ENCODE peak calls at places on chromosomes 11 and 22, in eight cellular contexts. Z is adrenal gland, Y is BE2C, P is AG10803, H is neural progenitor cell, R is foreskin fibroblast, X is left ventricle myocardium inferior, G is transverse colon. V is an unnamed sample.

GRCh38 chr11:45275823-45276222 is 10.3 kb downstream of the SYT13 start:
- DNase-seq in Z (no peak), Y (no peak), P (peak), H (no peak), R (peak), X (no peak), G (no peak), V (peak)

GRCh38 chr22:39471421-39472141 is 14.8 kb downstream of the MGAT3 start:
- DNase-seq in Z (no peak), Y (no peak), P (peak), H (peak), R (no peak), X (no peak), G (peak), V (peak)

GRCh38 chr22:17871726-17872458 is 97.6 kb upstream of the BID start:
- DNase-seq in Z (no peak), Y (no peak), P (no peak), H (no peak), R (no peak), X (peak), G (no peak), V (no peak)

GRCh38 chr11:624705-625635 is at the start of gene CDHR5:
- DNase-seq in Z (peak), Y (no peak), P (no peak), H (no peak), R (no peak), X (no peak), G (peak), V (no peak)

GRCh38 chr22:30564766-30565118 is 9.7 kb downstream of the GAL3ST1 start:
- DNase-seq in Z (no peak), Y (no peak), P (no peak), H (no peak), R (no peak), X (no peak), G (no peak), V (no peak)

GRCh38 chr11:61698173-61698965 is 18.2 kb downstream of the DAGLA start:
- DNase-seq in Z (no peak), Y (no peak), P (peak), H (no peak), R (no peak), X (no peak), G (no peak), V (no peak)

GRCh38 chr22:29751139-29751538 is 15.7 kb downstream of the ZMAT5 start:
- DNase-seq in Z (no peak), Y (no peak), P (no peak), H (no peak), R (no peak), X (no peak), G (no peak), V (peak)

GRCh38 chr22:23184764-23185113 is 4.4 kb downstream of the BCR start:
- DNase-seq in Z (no peak), Y (no peak), P (no peak), H (no peak), R (no peak), X (no peak), G (no peak), V (no peak)

GRCh38 chr11:125175896-125176575 is 11.5 kb downstream of the PKNOX2 start:
- DNase-seq in Z (no peak), Y (no peak), P (no peak), H (no peak), R (no peak), X (no peak), G (no peak), V (no peak)

GRCh38 chr11:122189259-122189658 is 73.2 kb upstream of the BLID start:
- DNase-seq in Z (no peak), Y (no peak), P (peak), H (no peak), R (peak), X (no peak), G (no peak), V (peak)

GRCh38 chr11:19895776-19896175 is 183.1 kb downstream of the NAV2 start:
- DNase-seq in Z (no peak), Y (no peak), P (no peak), H (no peak), R (no peak), X (no peak), G (no peak), V (peak)

GRCh38 chr11:19220903-19221682 is 19.3 kb upstream of the CSRP3 start:
- DNase-seq in Z (no peak), Y (no peak), P (peak), H (no peak), R (no peak), X (no peak), G (no peak), V (no peak)

GRCh38 chr11:115303929-115304328 is 200.3 kb downstream of the CADM1 start:
- DNase-seq in Z (no peak), Y (no peak), P (no peak), H (no peak), R (no peak), X (no peak), G (no peak), V (no peak)

GRCh38 chr11:111469200-111469599 is 43.0 kb downstream of the BTG4 start:
- DNase-seq in Z (no peak), Y (no peak), P (peak), H (no peak), R (peak), X (no peak), G (no peak), V (no peak)

GRCh38 chr11:18720811-18721575 is 5.0 kb downstream of the IGSF22 start:
- DNase-seq in Z (peak), Y (peak), P (peak), H (peak), R (peak), X (peak), G (peak), V (peak)

GRCh38 chr11:16223558-16223957 is 132.8 kb downstream of the SOX6 start:
- DNase-seq in Z (no peak), Y (no peak), P (no peak), H (no peak), R (no peak), X (no peak), G (no peak), V (no peak)

GRCh38 chr11:75796091-75796435 is 18.9 kb upstream of the UVRAG start:
- DNase-seq in Z (no peak), Y (no peak), P (no peak), H (no peak), R (no peak), X (no peak), G (no peak), V (no peak)

GRCh38 chr11:27705873-27706820 is 5.9 kb upstream of the BDNF start:
- DNase-seq in Z (no peak), Y (no peak), P (peak), H (peak), R (no peak), X (no peak), G (no peak), V (peak)

GRCh38 chr11:9158898-9159391 is 67.5 kb upstream of the SCUBE2 start:
- DNase-seq in Z (no peak), Y (no peak), P (peak), H (no peak), R (peak), X (no peak), G (no peak), V (peak)

GRCh38 chr11:14974723-14975587 is 2.8 kb upstream of the CALCA start:
- DNase-seq in Z (no peak), Y (peak), P (peak), H (peak), R (no peak), X (peak), G (peak), V (peak)

GRCh38 chr11:3954448-3955298 is 99.2 kb downstream of the STIM1 start:
- DNase-seq in Z (no peak), Y (no peak), P (no peak), H (no peak), R (no peak), X (no peak), G (no peak), V (peak)

GRCh38 chr11:119730347-119730613 is 1.3 kb upstream of the NECTIN1 start:
- DNase-seq in Z (no peak), Y (no peak), P (no peak), H (no peak), R (no peak), X (no peak), G (no peak), V (no peak)

GRCh38 chr11:119730789-119731386 is 1.9 kb upstream of the NECTIN1 start:
- DNase-seq in Z (no peak), Y (no peak), P (no peak), H (no peak), R (no peak), X (no peak), G (no peak), V (no peak)

GRCh38 chr11:119728226-119728626 is 774 bp downstream of the NECTIN1 start:
- DNase-seq in Z (no peak), Y (no peak), P (no peak), H (peak), R (peak), X (no peak), G (peak), V (no peak)

GRCh38 chr11:119728651-119729580 is at the start of gene NECTIN1:
- DNase-seq in Z (peak), Y (peak), P (peak), H (peak), R (peak), X (peak), G (peak), V (peak)

DNA sequence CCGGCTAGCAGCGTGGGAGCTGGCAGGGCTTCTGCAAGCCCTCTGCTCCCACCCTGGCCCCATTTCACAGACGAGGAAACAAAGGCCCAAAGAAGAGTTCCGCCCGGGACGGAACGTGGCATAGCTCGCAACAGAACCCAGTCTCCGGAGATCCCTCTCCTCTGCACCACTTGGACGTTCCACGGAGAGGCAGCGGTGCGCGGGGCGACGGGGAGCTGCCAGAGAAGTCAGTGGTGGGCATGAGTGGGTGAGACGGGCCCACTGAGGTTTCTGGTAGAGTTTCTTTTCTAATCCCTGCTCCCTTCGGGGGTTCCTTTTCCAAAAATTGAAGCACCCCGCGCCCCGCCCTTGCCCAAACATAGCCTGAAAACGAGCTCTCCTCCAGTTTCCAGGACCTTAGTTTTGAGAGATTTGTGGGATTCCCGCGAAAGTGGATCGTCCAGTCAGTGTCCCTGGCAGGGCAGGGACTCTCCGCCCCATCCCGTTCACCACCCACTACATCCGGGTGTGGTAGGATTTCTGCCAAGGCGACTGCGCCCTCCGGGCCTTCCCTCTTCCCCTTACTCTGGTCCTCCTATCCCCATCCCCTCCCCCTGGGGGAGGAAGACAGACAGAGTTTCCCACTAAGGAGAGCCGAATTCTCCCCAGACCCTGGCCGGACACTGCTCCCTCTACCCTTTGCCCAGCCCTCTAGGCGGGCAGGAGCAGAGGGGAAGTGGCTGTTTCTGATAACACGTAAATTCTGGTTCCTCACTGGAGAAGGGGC is 764 bp upstream of the NECTIN1 start:
- DNase-seq in Z (peak), Y (peak), P (peak), H (peak), R (peak), X (peak), G (peak), V (peak)
- TF ChIP-seq CTCF in Z (peak), Y (no peak), P (no peak), H (no peak), R (no peak), X (peak), G (peak), V (no peak)

DNA sequence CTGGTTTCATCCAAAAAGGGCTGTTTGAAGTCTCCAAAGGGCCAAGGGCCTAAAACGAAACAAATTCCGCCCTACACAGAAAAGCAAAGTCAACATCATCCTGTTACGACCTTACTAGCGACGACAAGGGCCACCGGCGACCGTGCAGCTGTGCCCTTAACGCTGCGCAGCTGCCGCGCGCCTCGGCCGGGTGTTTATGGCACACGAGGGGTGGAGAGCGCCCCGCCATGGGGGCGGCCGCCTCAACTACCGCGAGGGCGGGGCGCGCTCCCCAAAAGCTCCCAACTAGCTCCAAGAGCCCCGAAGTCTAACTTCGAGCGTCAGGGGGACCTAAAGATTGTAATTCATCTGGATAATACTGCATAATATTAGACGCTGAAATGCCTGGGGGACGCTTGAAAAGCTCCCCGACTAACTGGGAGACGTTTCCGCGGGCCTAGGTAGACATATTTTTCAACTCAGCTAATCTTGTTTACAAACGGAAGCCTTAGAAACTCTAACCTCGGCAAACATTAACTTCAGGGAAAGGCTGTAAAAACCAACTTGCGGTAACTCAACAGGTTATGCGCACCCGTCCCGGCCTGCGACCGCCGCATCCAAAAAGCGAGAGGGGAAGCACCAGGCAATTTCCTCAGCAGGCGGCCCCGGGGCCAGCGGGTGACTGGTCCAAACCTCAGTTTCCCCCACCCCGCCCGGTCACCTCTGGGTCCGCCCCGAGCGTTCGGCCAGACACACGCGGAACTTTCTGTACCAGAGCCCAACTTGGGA is 688 bp downstream of the TMEM123 start:
- DNase-seq in Z (peak), Y (peak), P (peak), H (peak), R (no peak), X (peak), G (peak), V (peak)
- TF ChIP-seq CTCF in Z (no peak), Y (no peak), P (peak), H (peak), R (peak), X (no peak), G (no peak), V (peak)

DNA sequence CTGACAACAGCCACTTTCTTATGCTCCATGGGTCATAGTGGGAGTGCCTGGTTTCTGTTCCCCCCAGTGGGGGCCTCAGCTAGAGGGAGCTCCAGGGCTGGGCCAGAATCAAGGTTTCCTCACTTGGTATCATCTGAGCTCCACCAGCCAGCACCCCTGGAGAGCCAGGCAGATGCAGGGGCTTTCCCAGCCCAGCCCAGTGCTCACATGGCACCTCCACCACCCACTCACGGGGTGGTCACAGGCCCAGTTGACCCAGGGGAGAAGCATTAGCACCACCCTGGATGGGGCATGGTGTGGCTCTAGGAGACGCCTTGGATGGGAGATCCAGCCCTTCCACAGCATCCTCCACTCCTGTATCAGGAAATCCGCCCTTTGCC is 24.1 kb upstream of the WNT7B start:
- DNase-seq in Z (peak), Y (peak), P (no peak), H (no peak), R (no peak), X (no peak), G (no peak), V (no peak)
- TF ChIP-seq CTCF in Z (no peak), Y (no peak), P (peak), H (no peak), R (peak), X (no peak), G (no peak), V (no peak)

DNA sequence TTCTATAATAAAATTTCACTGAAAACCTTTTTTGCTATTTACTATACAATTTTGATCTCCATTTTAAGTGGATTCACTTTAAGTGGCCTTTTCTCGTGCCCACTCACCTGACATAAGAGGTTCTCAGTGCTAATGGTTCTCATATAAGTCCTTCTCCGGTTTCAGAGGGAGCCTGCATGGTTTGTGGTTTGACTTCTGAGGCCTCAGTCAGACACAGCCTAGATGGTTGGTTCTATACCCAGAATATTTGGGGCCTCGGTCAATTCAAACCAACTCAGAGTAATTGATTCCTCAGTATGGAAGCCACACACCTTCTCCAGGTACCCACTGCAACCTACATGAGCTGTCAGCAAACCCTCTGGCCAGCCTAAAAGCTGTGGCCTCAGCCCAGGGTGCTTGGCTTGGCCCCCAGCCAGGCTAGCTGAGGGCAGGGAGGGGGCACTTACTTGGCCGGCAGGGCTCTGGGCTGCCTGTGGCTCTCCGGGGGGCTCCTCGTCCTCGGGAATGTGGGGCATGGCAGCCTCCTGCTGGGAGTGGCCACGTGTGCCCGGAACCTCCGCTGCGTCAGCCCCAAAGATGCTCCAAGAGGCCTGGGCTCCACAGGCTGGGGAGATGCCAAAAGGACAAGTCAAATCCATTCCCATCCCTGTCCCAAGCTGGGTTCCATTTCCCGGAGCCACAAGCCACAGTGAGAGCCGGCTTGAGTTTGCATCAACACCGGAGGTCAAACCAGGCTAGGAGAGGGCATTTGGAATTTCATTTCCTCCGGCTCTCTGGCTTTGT is 41.8 kb downstream of the IRAG1 start:
- DNase-seq in Z (no peak), Y (no peak), P (no peak), H (no peak), R (no peak), X (no peak), G (no peak), V (no peak)
- TF ChIP-seq CTCF in Z (no peak), Y (no peak), P (no peak), H (no peak), R (no peak), X (no peak), G (no peak), V (no peak)

GRCh38 chr11:63671322-63672155 is at the start of gene ATL3:
- DNase-seq in Z (peak), Y (peak), P (peak), H (peak), R (peak), X (peak), G (peak), V (peak)
- TF ChIP-seq CTCF in Z (no peak), Y (no peak), P (no peak), H (no peak), R (no peak), X (peak), G (no peak), V (no peak)

GRCh38 chr11:128343134-128343514 is 244.2 kb downstream of the ETS1 start:
- DNase-seq in Z (no peak), Y (no peak), P (no peak), H (no peak), R (no peak), X (no peak), G (no peak), V (no peak)

GRCh38 chr11:128345316-128345715 is 242.0 kb downstream of the ETS1 start:
- DNase-seq in Z (no peak), Y (no peak), P (no peak), H (no peak), R (no peak), X (no peak), G (no peak), V (no peak)

GRCh38 chr11:128341767-128342318 is 245.5 kb downstream of the ETS1 start:
- DNase-seq in Z (no peak), Y (no peak), P (no peak), H (peak), R (no peak), X (no peak), G (no peak), V (no peak)

GRCh38 chr11:128342511-128343133 is 244.7 kb downstream of the ETS1 start:
- DNase-seq in Z (peak), Y (no peak), P (peak), H (no peak), R (peak), X (peak), G (peak), V (peak)

GRCh38 chr11:128343870-128344269 is 243.5 kb downstream of the ETS1 start:
- DNase-seq in Z (no peak), Y (no peak), P (no peak), H (no peak), R (no peak), X (no peak), G (no peak), V (peak)
- TF ChIP-seq CTCF in Z (no peak), Y (no peak), P (no peak), H (no peak), R (no peak), X (no peak), G (no peak), V (no peak)

GRCh38 chr11:13380731-13381130 is 82.3 kb downstream of the BTBD10 start:
- DNase-seq in Z (no peak), Y (no peak), P (no peak), H (no peak), R (no peak), X (no peak), G (no peak), V (no peak)
- TF ChIP-seq CTCF in Z (no peak), Y (no peak), P (no peak), H (no peak), R (no peak), X (no peak), G (no peak), V (no peak)

DNA sequence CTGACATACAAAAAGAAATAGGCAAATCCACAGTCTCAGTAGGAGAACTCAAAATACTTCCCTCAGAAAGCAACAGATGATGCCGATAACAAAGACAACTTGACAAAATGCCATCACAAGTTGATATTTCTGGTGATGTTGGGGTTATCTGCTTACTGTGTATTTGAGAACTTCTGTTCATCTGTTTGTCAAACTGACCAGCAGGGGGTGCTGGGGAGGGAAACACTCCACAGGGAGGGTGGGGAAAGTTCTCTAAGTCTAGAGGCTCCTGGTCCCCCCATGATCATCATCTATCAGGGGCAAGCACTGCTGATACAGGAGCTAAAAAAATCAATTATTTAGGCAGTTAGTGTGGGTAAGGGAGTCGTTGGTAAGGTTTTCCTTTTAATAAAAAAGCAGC is 19.2 kb downstream of the GLYATL1 start:
- DNase-seq in Z (peak), Y (peak), P (peak), H (peak), R (no peak), X (no peak), G (peak), V (peak)
- TF ChIP-seq CTCF in Z (peak), Y (peak), P (peak), H (peak), R (peak), X (peak), G (peak), V (peak)

V was measured in epithelial cell of esophagus.